ENCODE peak calls at places on chromosomes 6 and 20, in eight cellular contexts. One of them, this sample, is unnamed.

GRCh38 chr20:22925613-22925983 is 109.5 kb upstream of the SSTR4 start:
- DNase-seq in HS-27A: no peak
- DNase-seq in HTR-8/SVneo: no peak
- DNase-seq in HFFc6: no peak
- DNase-seq in heart right ventricle: no peak
- DNase-seq in stimulated activated CD4-positive, alpha-beta T cell treated with anti-CD3 and anti-CD28 coated beads, Interleukin-12 subunit alpha, Interleukin-12 subunit beta, amount 100 ng/mL, for 4 hours: no peak
- DNase-seq in GM23338: no peak
- DNase-seq in endodermal cell: no peak
- DNase-seq in this sample: no peak

GRCh38 chr20:59400666-59401065 is 100.3 kb downstream of the EDN3 start:
- DNase-seq in HS-27A: no peak
- DNase-seq in HTR-8/SVneo: no peak
- DNase-seq in HFFc6: no peak
- DNase-seq in heart right ventricle: no peak
- DNase-seq in stimulated activated CD4-positive, alpha-beta T cell treated with anti-CD3 and anti-CD28 coated beads, Interleukin-12 subunit alpha, Interleukin-12 subunit beta, amount 100 ng/mL, for 4 hours: peak
- DNase-seq in GM23338: no peak
- DNase-seq in endodermal cell: no peak
- DNase-seq in this sample: no peak

GRCh38 chr20:38875170-38875993 is 50.8 kb upstream of the FAM83D start:
- DNase-seq in HS-27A: no peak
- DNase-seq in HTR-8/SVneo: no peak
- DNase-seq in HFFc6: no peak
- DNase-seq in heart right ventricle: peak
- DNase-seq in stimulated activated CD4-positive, alpha-beta T cell treated with anti-CD3 and anti-CD28 coated beads, Interleukin-12 subunit alpha, Interleukin-12 subunit beta, amount 100 ng/mL, for 4 hours: no peak
- DNase-seq in GM23338: no peak
- DNase-seq in endodermal cell: no peak
- DNase-seq in this sample: no peak

GRCh38 chr20:20877079-20877478 is 164.6 kb upstream of the RALGAPA2 start:
- DNase-seq in HS-27A: no peak
- DNase-seq in HTR-8/SVneo: no peak
- DNase-seq in HFFc6: no peak
- DNase-seq in heart right ventricle: no peak
- DNase-seq in stimulated activated CD4-positive, alpha-beta T cell treated with anti-CD3 and anti-CD28 coated beads, Interleukin-12 subunit alpha, Interleukin-12 subunit beta, amount 100 ng/mL, for 4 hours: no peak
- DNase-seq in GM23338: no peak
- DNase-seq in endodermal cell: no peak
- DNase-seq in this sample: no peak

GRCh38 chr20:62832951-62833391 is 16.1 kb downstream of the COL9A3 start:
- DNase-seq in HS-27A: no peak
- DNase-seq in HTR-8/SVneo: no peak
- DNase-seq in HFFc6: no peak
- DNase-seq in heart right ventricle: no peak
- DNase-seq in stimulated activated CD4-positive, alpha-beta T cell treated with anti-CD3 and anti-CD28 coated beads, Interleukin-12 subunit alpha, Interleukin-12 subunit beta, amount 100 ng/mL, for 4 hours: no peak
- DNase-seq in GM23338: no peak
- DNase-seq in endodermal cell: peak
- DNase-seq in this sample: no peak

GRCh38 chr20:63435552-63435951 is 36.9 kb downstream of the KCNQ2 start:
- DNase-seq in HS-27A: no peak
- DNase-seq in HTR-8/SVneo: no peak
- DNase-seq in HFFc6: no peak
- DNase-seq in heart right ventricle: no peak
- DNase-seq in stimulated activated CD4-positive, alpha-beta T cell treated with anti-CD3 and anti-CD28 coated beads, Interleukin-12 subunit alpha, Interleukin-12 subunit beta, amount 100 ng/mL, for 4 hours: no peak
- DNase-seq in GM23338: no peak
- DNase-seq in endodermal cell: no peak
- DNase-seq in this sample: no peak

GRCh38 chr20:63232235-63233060 is 3.3 kb upstream of the BIRC7 start:
- DNase-seq in HS-27A: peak
- DNase-seq in HTR-8/SVneo: peak
- DNase-seq in HFFc6: peak
- DNase-seq in heart right ventricle: no peak
- DNase-seq in stimulated activated CD4-positive, alpha-beta T cell treated with anti-CD3 and anti-CD28 coated beads, Interleukin-12 subunit alpha, Interleukin-12 subunit beta, amount 100 ng/mL, for 4 hours: no peak
- DNase-seq in GM23338: no peak
- DNase-seq in endodermal cell: no peak
- DNase-seq in this sample: no peak

GRCh38 chr20:51860015-51860882 is 57.9 kb upstream of the SALL4 start:
- DNase-seq in HS-27A: no peak
- DNase-seq in HTR-8/SVneo: peak
- DNase-seq in HFFc6: peak
- DNase-seq in heart right ventricle: no peak
- DNase-seq in stimulated activated CD4-positive, alpha-beta T cell treated with anti-CD3 and anti-CD28 coated beads, Interleukin-12 subunit alpha, Interleukin-12 subunit beta, amount 100 ng/mL, for 4 hours: no peak
- DNase-seq in GM23338: no peak
- DNase-seq in endodermal cell: no peak
- DNase-seq in this sample: no peak

GRCh38 chr6:5942591-5942990 is 64.1 kb downstream of the NRN1 start:
- DNase-seq in HS-27A: no peak
- DNase-seq in HTR-8/SVneo: no peak
- DNase-seq in HFFc6: no peak
- DNase-seq in heart right ventricle: no peak
- DNase-seq in stimulated activated CD4-positive, alpha-beta T cell treated with anti-CD3 and anti-CD28 coated beads, Interleukin-12 subunit alpha, Interleukin-12 subunit beta, amount 100 ng/mL, for 4 hours: no peak
- DNase-seq in GM23338: no peak
- DNase-seq in endodermal cell: no peak
- DNase-seq in this sample: no peak

GRCh38 chr20:10731190-10731955 is 57.6 kb upstream of the JAG1 start:
- DNase-seq in HS-27A: peak
- DNase-seq in HTR-8/SVneo: peak
- DNase-seq in HFFc6: no peak
- DNase-seq in heart right ventricle: no peak
- DNase-seq in stimulated activated CD4-positive, alpha-beta T cell treated with anti-CD3 and anti-CD28 coated beads, Interleukin-12 subunit alpha, Interleukin-12 subunit beta, amount 100 ng/mL, for 4 hours: no peak
- DNase-seq in GM23338: no peak
- DNase-seq in endodermal cell: no peak
- DNase-seq in this sample: no peak

GRCh38 chr6:30500421-30501069 is 11.2 kb downstream of the HLA-E start:
- DNase-seq in HS-27A: no peak
- DNase-seq in HTR-8/SVneo: no peak
- DNase-seq in HFFc6: peak
- DNase-seq in heart right ventricle: peak
- DNase-seq in stimulated activated CD4-positive, alpha-beta T cell treated with anti-CD3 and anti-CD28 coated beads, Interleukin-12 subunit alpha, Interleukin-12 subunit beta, amount 100 ng/mL, for 4 hours: no peak
- DNase-seq in GM23338: no peak
- DNase-seq in endodermal cell: no peak
- DNase-seq in this sample: no peak

GRCh38 chr6:110882824-110883554 is 8.4 kb downstream of the AMD1 start:
- DNase-seq in HS-27A: no peak
- DNase-seq in HTR-8/SVneo: no peak
- DNase-seq in HFFc6: no peak
- DNase-seq in heart right ventricle: no peak
- DNase-seq in stimulated activated CD4-positive, alpha-beta T cell treated with anti-CD3 and anti-CD28 coated beads, Interleukin-12 subunit alpha, Interleukin-12 subunit beta, amount 100 ng/mL, for 4 hours: no peak
- DNase-seq in GM23338: no peak
- DNase-seq in endodermal cell: no peak
- DNase-seq in this sample: no peak

GRCh38 chr6:43122146-43122545 is 46.0 kb downstream of the PTK7 start:
- DNase-seq in HS-27A: no peak
- DNase-seq in HTR-8/SVneo: no peak
- DNase-seq in HFFc6: no peak
- DNase-seq in heart right ventricle: no peak
- DNase-seq in stimulated activated CD4-positive, alpha-beta T cell treated with anti-CD3 and anti-CD28 coated beads, Interleukin-12 subunit alpha, Interleukin-12 subunit beta, amount 100 ng/mL, for 4 hours: no peak
- DNase-seq in GM23338: no peak
- DNase-seq in endodermal cell: no peak
- DNase-seq in this sample: no peak

GRCh38 chr6:142853244-142854180 is 91.5 kb downstream of the HIVEP2 start:
- DNase-seq in HS-27A: no peak
- DNase-seq in HTR-8/SVneo: no peak
- DNase-seq in HFFc6: no peak
- DNase-seq in heart right ventricle: no peak
- DNase-seq in stimulated activated CD4-positive, alpha-beta T cell treated with anti-CD3 and anti-CD28 coated beads, Interleukin-12 subunit alpha, Interleukin-12 subunit beta, amount 100 ng/mL, for 4 hours: no peak
- DNase-seq in GM23338: peak
- DNase-seq in endodermal cell: no peak
- DNase-seq in this sample: no peak

GRCh38 chr20:46246527-46246926 is 61.8 kb downstream of the CDH22 start:
- DNase-seq in HS-27A: no peak
- DNase-seq in HTR-8/SVneo: no peak
- DNase-seq in HFFc6: no peak
- DNase-seq in heart right ventricle: no peak
- DNase-seq in stimulated activated CD4-positive, alpha-beta T cell treated with anti-CD3 and anti-CD28 coated beads, Interleukin-12 subunit alpha, Interleukin-12 subunit beta, amount 100 ng/mL, for 4 hours: no peak
- DNase-seq in GM23338: peak
- DNase-seq in endodermal cell: no peak
- DNase-seq in this sample: no peak

GRCh38 chr20:50958733-50959542 is at the start of gene MOCS3:
- DNase-seq in HS-27A: no peak
- DNase-seq in HTR-8/SVneo: peak
- DNase-seq in HFFc6: peak
- DNase-seq in heart right ventricle: peak
- DNase-seq in stimulated activated CD4-positive, alpha-beta T cell treated with anti-CD3 and anti-CD28 coated beads, Interleukin-12 subunit alpha, Interleukin-12 subunit beta, amount 100 ng/mL, for 4 hours: peak
- DNase-seq in GM23338: peak
- DNase-seq in endodermal cell: peak
- DNase-seq in this sample: peak

GRCh38 chr20:47318596-47319516 is 37.6 kb downstream of the ZMYND8 start:
- DNase-seq in HS-27A: no peak
- DNase-seq in HTR-8/SVneo: no peak
- DNase-seq in HFFc6: peak
- DNase-seq in heart right ventricle: peak
- DNase-seq in stimulated activated CD4-positive, alpha-beta T cell treated with anti-CD3 and anti-CD28 coated beads, Interleukin-12 subunit alpha, Interleukin-12 subunit beta, amount 100 ng/mL, for 4 hours: no peak
- DNase-seq in GM23338: peak
- DNase-seq in endodermal cell: peak
- DNase-seq in this sample: no peak

GRCh38 chr20:37245181-37245580 is 16.4 kb downstream of the GHRH start:
- DNase-seq in HS-27A: no peak
- DNase-seq in HTR-8/SVneo: no peak
- DNase-seq in HFFc6: no peak
- DNase-seq in heart right ventricle: no peak
- DNase-seq in stimulated activated CD4-positive, alpha-beta T cell treated with anti-CD3 and anti-CD28 coated beads, Interleukin-12 subunit alpha, Interleukin-12 subunit beta, amount 100 ng/mL, for 4 hours: no peak
- DNase-seq in GM23338: peak
- DNase-seq in endodermal cell: peak
- DNase-seq in this sample: no peak

GRCh38 chr20:35743693-35744491 is 1.8 kb upstream of the RBM39 start:
- DNase-seq in HS-27A: no peak
- DNase-seq in HTR-8/SVneo: no peak
- DNase-seq in HFFc6: no peak
- DNase-seq in heart right ventricle: no peak
- DNase-seq in stimulated activated CD4-positive, alpha-beta T cell treated with anti-CD3 and anti-CD28 coated beads, Interleukin-12 subunit alpha, Interleukin-12 subunit beta, amount 100 ng/mL, for 4 hours: no peak
- DNase-seq in GM23338: no peak
- DNase-seq in endodermal cell: peak
- DNase-seq in this sample: no peak

GRCh38 chr6:1043458-1043836 is 268.5 kb upstream of the FOXQ1 start:
- DNase-seq in HS-27A: no peak
- DNase-seq in HTR-8/SVneo: no peak
- DNase-seq in HFFc6: no peak
- DNase-seq in heart right ventricle: no peak
- DNase-seq in stimulated activated CD4-positive, alpha-beta T cell treated with anti-CD3 and anti-CD28 coated beads, Interleukin-12 subunit alpha, Interleukin-12 subunit beta, amount 100 ng/mL, for 4 hours: no peak
- DNase-seq in GM23338: no peak
- DNase-seq in endodermal cell: no peak
- DNase-seq in this sample: no peak

GRCh38 chr20:53609501-53610445 is 16.1 kb upstream of the ZNF217 start:
- DNase-seq in HS-27A: no peak
- DNase-seq in HTR-8/SVneo: peak
- DNase-seq in HFFc6: peak
- DNase-seq in heart right ventricle: no peak
- DNase-seq in stimulated activated CD4-positive, alpha-beta T cell treated with anti-CD3 and anti-CD28 coated beads, Interleukin-12 subunit alpha, Interleukin-12 subunit beta, amount 100 ng/mL, for 4 hours: peak
- DNase-seq in GM23338: peak
- DNase-seq in endodermal cell: peak
- DNase-seq in this sample: no peak

GRCh38 chr20:37243937-37244571 is 17.6 kb downstream of the GHRH start:
- DNase-seq in HS-27A: no peak
- DNase-seq in HTR-8/SVneo: no peak
- DNase-seq in HFFc6: no peak
- DNase-seq in heart right ventricle: peak
- DNase-seq in stimulated activated CD4-positive, alpha-beta T cell treated with anti-CD3 and anti-CD28 coated beads, Interleukin-12 subunit alpha, Interleukin-12 subunit beta, amount 100 ng/mL, for 4 hours: no peak
- DNase-seq in GM23338: no peak
- DNase-seq in endodermal cell: no peak
- DNase-seq in this sample: no peak

GRCh38 chr6:53898026-53898795 is 103.4 kb downstream of the LRRC1 start:
- DNase-seq in HS-27A: no peak
- DNase-seq in HTR-8/SVneo: no peak
- DNase-seq in HFFc6: peak
- DNase-seq in heart right ventricle: no peak
- DNase-seq in stimulated activated CD4-positive, alpha-beta T cell treated with anti-CD3 and anti-CD28 coated beads, Interleukin-12 subunit alpha, Interleukin-12 subunit beta, amount 100 ng/mL, for 4 hours: no peak
- DNase-seq in GM23338: no peak
- DNase-seq in endodermal cell: no peak
- DNase-seq in this sample: no peak

GRCh38 chr6:160010067-160010466 is 41.2 kb downstream of the IGF2R start:
- DNase-seq in HS-27A: no peak
- DNase-seq in HTR-8/SVneo: no peak
- DNase-seq in HFFc6: peak
- DNase-seq in heart right ventricle: peak
- DNase-seq in stimulated activated CD4-positive, alpha-beta T cell treated with anti-CD3 and anti-CD28 coated beads, Interleukin-12 subunit alpha, Interleukin-12 subunit beta, amount 100 ng/mL, for 4 hours: no peak
- DNase-seq in GM23338: no peak
- DNase-seq in endodermal cell: no peak
- DNase-seq in this sample: no peak

GRCh38 chr20:62244644-62245108 is 6.4 kb downstream of the OSBPL2 start:
- DNase-seq in HS-27A: no peak
- DNase-seq in HTR-8/SVneo: no peak
- DNase-seq in HFFc6: no peak
- DNase-seq in heart right ventricle: no peak
- DNase-seq in stimulated activated CD4-positive, alpha-beta T cell treated with anti-CD3 and anti-CD28 coated beads, Interleukin-12 subunit alpha, Interleukin-12 subunit beta, amount 100 ng/mL, for 4 hours: no peak
- DNase-seq in GM23338: no peak
- DNase-seq in endodermal cell: no peak
- DNase-seq in this sample: peak

GRCh38 chr6:24330137-24330732 is 27.6 kb downstream of the DCDC2 start:
- DNase-seq in HS-27A: no peak
- DNase-seq in HTR-8/SVneo: no peak
- DNase-seq in HFFc6: no peak
- DNase-seq in heart right ventricle: no peak
- DNase-seq in stimulated activated CD4-positive, alpha-beta T cell treated with anti-CD3 and anti-CD28 coated beads, Interleukin-12 subunit alpha, Interleukin-12 subunit beta, amount 100 ng/mL, for 4 hours: no peak
- DNase-seq in GM23338: no peak
- DNase-seq in endodermal cell: no peak
- DNase-seq in this sample: peak

GRCh38 chr6:76381612-76382011 is 309.1 kb upstream of the IMPG1 start:
- DNase-seq in HS-27A: no peak
- DNase-seq in HTR-8/SVneo: no peak
- DNase-seq in HFFc6: no peak
- DNase-seq in heart right ventricle: no peak
- DNase-seq in stimulated activated CD4-positive, alpha-beta T cell treated with anti-CD3 and anti-CD28 coated beads, Interleukin-12 subunit alpha, Interleukin-12 subunit beta, amount 100 ng/mL, for 4 hours: no peak
- DNase-seq in GM23338: peak
- DNase-seq in endodermal cell: peak
- DNase-seq in this sample: no peak

GRCh38 chr20:34967421-34967820 is 11.8 kb downstream of the MYH7B start:
- DNase-seq in HS-27A: no peak
- DNase-seq in HTR-8/SVneo: no peak
- DNase-seq in HFFc6: no peak
- DNase-seq in heart right ventricle: no peak
- DNase-seq in stimulated activated CD4-positive, alpha-beta T cell treated with anti-CD3 and anti-CD28 coated beads, Interleukin-12 subunit alpha, Interleukin-12 subunit beta, amount 100 ng/mL, for 4 hours: no peak
- DNase-seq in GM23338: no peak
- DNase-seq in endodermal cell: no peak
- DNase-seq in this sample: no peak

GRCh38 chr6:6905961-6906518 is 201.7 kb upstream of the RREB1 start:
- DNase-seq in HS-27A: no peak
- DNase-seq in HTR-8/SVneo: no peak
- DNase-seq in HFFc6: no peak
- DNase-seq in heart right ventricle: no peak
- DNase-seq in stimulated activated CD4-positive, alpha-beta T cell treated with anti-CD3 and anti-CD28 coated beads, Interleukin-12 subunit alpha, Interleukin-12 subunit beta, amount 100 ng/mL, for 4 hours: no peak
- DNase-seq in GM23338: no peak
- DNase-seq in endodermal cell: peak
- DNase-seq in this sample: no peak

GRCh38 chr6:116111552-116112528 is 11.2 kb downstream of the NT5DC1 start:
- DNase-seq in HS-27A: no peak
- DNase-seq in HTR-8/SVneo: no peak
- DNase-seq in HFFc6: peak
- DNase-seq in heart right ventricle: no peak
- DNase-seq in stimulated activated CD4-positive, alpha-beta T cell treated with anti-CD3 and anti-CD28 coated beads, Interleukin-12 subunit alpha, Interleukin-12 subunit beta, amount 100 ng/mL, for 4 hours: peak
- DNase-seq in GM23338: peak
- DNase-seq in endodermal cell: peak
- DNase-seq in this sample: no peak

GRCh38 chr20:46520976-46521579 is 7.7 kb upstream of the ZNF334 start:
- DNase-seq in HS-27A: peak
- DNase-seq in HTR-8/SVneo: peak
- DNase-seq in HFFc6: peak
- DNase-seq in heart right ventricle: peak
- DNase-seq in stimulated activated CD4-positive, alpha-beta T cell treated with anti-CD3 and anti-CD28 coated beads, Interleukin-12 subunit alpha, Interleukin-12 subunit beta, amount 100 ng/mL, for 4 hours: peak
- DNase-seq in GM23338: peak
- DNase-seq in endodermal cell: peak
- DNase-seq in this sample: peak